ENCODE peak calls at places on chromosome 12, in seven cellular contexts. N is T follicular helper cell, M is endothelial cell, T is choroid plexus epithelial cell, H is fibroblast of pulmonary artery, E is pons, G is tibial nerve. D is an unnamed sample.

GRCh38 chr12:54160050-54160449 is 28.7 kb downstream of the SMUG1 start:
- DNase-seq in N (no peak), M (no peak), T (no peak), H (no peak), E (no peak), G (no peak), D (no peak)

GRCh38 chr12:104573-105081 is 38.1 kb downstream of the IQSEC3 start:
- DNase-seq in N (no peak), M (no peak), T (no peak), H (no peak), E (no peak), G (no peak), D (no peak)

GRCh38 chr12:129325566-129325965 is 472.3 kb downstream of the GLT1D1 start:
- DNase-seq in N (no peak), M (no peak), T (no peak), H (no peak), E (no peak), G (no peak), D (no peak)

GRCh38 chr12:120662879-120663278 is 22.5 kb downstream of the CABP1 start:
- DNase-seq in N (no peak), M (no peak), T (no peak), H (no peak), E (no peak), G (no peak), D (no peak)

GRCh38 chr12:46473634-46474201 is 101.1 kb upstream of the SLC38A2 start:
- DNase-seq in N (no peak), M (no peak), T (peak), H (peak), E (peak), G (peak), D (no peak)

GRCh38 chr12:5258498-5258897 is 173.4 kb upstream of the NTF3 start:
- DNase-seq in N (no peak), M (no peak), T (no peak), H (no peak), E (no peak), G (no peak), D (no peak)

GRCh38 chr12:52817699-52818238 is 3.9 kb upstream of the KRT4 start:
- DNase-seq in N (no peak), M (no peak), T (no peak), H (no peak), E (no peak), G (no peak), D (no peak)

GRCh38 chr12:112239881-112240280 is 114.5 kb downstream of the TRAFD1 start:
- DNase-seq in N (no peak), M (no peak), T (peak), H (peak), E (no peak), G (no peak), D (no peak)

GRCh38 chr12:41795910-41796309 is 348.8 kb downstream of the GXYLT1 start:
- DNase-seq in N (no peak), M (peak), T (no peak), H (no peak), E (no peak), G (no peak), D (peak)

GRCh38 chr12:48197549-48197966 is 5.5 kb downstream of the OR10AD1 start:
- DNase-seq in N (no peak), M (no peak), T (peak), H (peak), E (peak), G (no peak), D (no peak)

GRCh38 chr12:43148711-43149110 is 403.3 kb downstream of the ADAMTS20 start:
- DNase-seq in N (no peak), M (no peak), T (no peak), H (no peak), E (no peak), G (no peak), D (no peak)

GRCh38 chr12:110120878-110121277 is 3.3 kb upstream of the IFT81 start:
- DNase-seq in N (no peak), M (no peak), T (no peak), H (no peak), E (no peak), G (no peak), D (no peak)

GRCh38 chr12:62604373-62604772 is 137.7 kb downstream of the MON2 start:
- DNase-seq in N (no peak), M (no peak), T (no peak), H (no peak), E (no peak), G (no peak), D (no peak)

GRCh38 chr12:47797432-47797831 is 22.3 kb downstream of the HDAC7 start:
- DNase-seq in N (no peak), M (no peak), T (no peak), H (no peak), E (no peak), G (no peak), D (no peak)

GRCh38 chr12:89453579-89453978 is 71.0 kb downstream of the GALNT4 start:
- DNase-seq in N (no peak), M (no peak), T (peak), H (peak), E (no peak), G (no peak), D (no peak)

GRCh38 chr12:122726056-122726558 is 4.5 kb downstream of the HCAR1 start:
- DNase-seq in N (no peak), M (no peak), T (peak), H (no peak), E (peak), G (no peak), D (peak)

GRCh38 chr12:107990325-107990724 is 138.8 kb upstream of the WSCD2 start:
- DNase-seq in N (no peak), M (peak), T (peak), H (peak), E (peak), G (no peak), D (peak)

GRCh38 chr12:58349161-58349560 is 407.8 kb downstream of the ATP23 start:
- DNase-seq in N (no peak), M (no peak), T (peak), H (peak), E (no peak), G (no peak), D (no peak)

GRCh38 chr12:93157279-93157678 is 220.4 kb upstream of the NUDT4 start:
- DNase-seq in N (no peak), M (no peak), T (no peak), H (no peak), E (no peak), G (no peak), D (no peak)

GRCh38 chr12:40105265-40105514 is 691 bp downstream of the SLC2A13 start:
- DNase-seq in N (no peak), M (no peak), T (peak), H (no peak), E (no peak), G (no peak), D (no peak)

GRCh38 chr12:132776816-132777568 is 15.4 kb upstream of the ANKLE2 start:
- DNase-seq in N (no peak), M (no peak), T (peak), H (peak), E (no peak), G (peak), D (no peak)

GRCh38 chr12:57232156-57232756 is 2.7 kb downstream of the SHMT2 start:
- DNase-seq in N (no peak), M (no peak), T (no peak), H (no peak), E (no peak), G (no peak), D (no peak)

GRCh38 chr12:25962932-25963525 is 4.5 kb downstream of the RASSF8 start:
- DNase-seq in N (no peak), M (no peak), T (peak), H (peak), E (no peak), G (no peak), D (no peak)

GRCh38 chr12:42422785-42423184 is 96.8 kb downstream of the PPHLN1 start:
- DNase-seq in N (no peak), M (no peak), T (peak), H (no peak), E (no peak), G (no peak), D (no peak)

GRCh38 chr12:130639759-130640158 is 76.3 kb downstream of the RIMBP2 start:
- DNase-seq in N (no peak), M (no peak), T (no peak), H (no peak), E (no peak), G (no peak), D (no peak)

GRCh38 chr12:47237751-47238211 is 158.0 kb upstream of the AMIGO2 start:
- DNase-seq in N (no peak), M (no peak), T (peak), H (peak), E (no peak), G (no peak), D (no peak)

GRCh38 chr12:54749191-54749818 is 101.1 kb upstream of the DCD start:
- DNase-seq in N (peak), M (peak), T (peak), H (peak), E (peak), G (no peak), D (no peak)

GRCh38 chr12:6778212-6778570 is 5.9 kb downstream of the LAG3 start:
- DNase-seq in N (no peak), M (peak), T (peak), H (no peak), E (no peak), G (no peak), D (no peak)

GRCh38 chr12:110741795-110742717 is 635 bp downstream of the PPP1CC start:
- DNase-seq in N (no peak), M (peak), T (peak), H (peak), E (peak), G (no peak), D (no peak)

GRCh38 chr12:107329569-107330324 is 236.4 kb upstream of the CRY1 start:
- DNase-seq in N (no peak), M (no peak), T (peak), H (peak), E (no peak), G (no peak), D (no peak)

GRCh38 chr12:4293299-4293941 is 19.9 kb downstream of the CCND2 start:
- DNase-seq in N (no peak), M (no peak), T (no peak), H (no peak), E (no peak), G (no peak), D (no peak)